ENCODE peak calls at places on chromosomes 3 and 15, in seven cellular contexts. S, M, F, C, R, X and A are unnamed samples.

GRCh38 chr3:72177075-72178050 is 392.4 kb upstream of the PROK2 start:
- DNase-seq in S (peak; percentile 28), M (peak; percentile 73), F (no peak), C (peak; percentile 47), R (no peak), X (peak; percentile 65), A (peak; percentile 28)

GRCh38 chr15:40990789-40991188 is 37.5 kb downstream of the CHAC1 start:
- DNase-seq in S (no peak), M (no peak), F (no peak), C (no peak), R (no peak), X (no peak), A (no peak)

GRCh38 chr3:189233225-189233858 is 61.6 kb downstream of the TPRG1 start:
- DNase-seq in S (peak; percentile 79), M (peak; percentile 39), F (no peak), C (peak; percentile 26), R (peak; percentile 52), X (peak; percentile 58), A (peak; percentile 47)

GRCh38 chr3:45123841-45124269 is 22.3 kb downstream of the CDCP1 start:
- DNase-seq in S (no peak), M (no peak), F (no peak), C (no peak), R (no peak), X (peak; percentile 98), A (no peak)

GRCh38 chr3:147380271-147380995 is 25.9 kb downstream of the ZIC4 start:
- DNase-seq in S (no peak), M (no peak), F (no peak), C (no peak), R (no peak), X (no peak), A (no peak)

GRCh38 chr15:29978411-29979382 is 104.1 kb upstream of the GOLGA8J start:
- DNase-seq in S (no peak), M (no peak), F (no peak), C (no peak), R (no peak), X (peak; percentile 33), A (no peak)

GRCh38 chr3:57951106-57951882 is 56.9 kb upstream of the FLNB start:
- DNase-seq in S (peak; percentile 72), M (no peak), F (no peak), C (peak; percentile 48), R (no peak), X (peak; percentile 60), A (peak; percentile 48)

GRCh38 chr3:52357151-52358080 is 41.3 kb downstream of the DNAH1 start:
- DNase-seq in S (no peak), M (no peak), F (no peak), C (no peak), R (no peak), X (no peak), A (no peak)

GRCh38 chr15:66403323-66403722 is 16.6 kb downstream of the MAP2K1 start:
- DNase-seq in S (no peak), M (no peak), F (no peak), C (no peak), R (no peak), X (no peak), A (no peak)

GRCh38 chr15:41730543-41730942 is 43.7 kb upstream of the MAPKBP1 start:
- DNase-seq in S (no peak), M (no peak), F (no peak), C (no peak), R (no peak), X (no peak), A (no peak)

GRCh38 chr15:28953573-28954195 is 67.9 kb downstream of the APBA2 start:
- DNase-seq in S (no peak), M (no peak), F (no peak), C (no peak), R (no peak), X (no peak), A (no peak)

GRCh38 chr3:48034000-48034516 is 17.8 kb upstream of the MAP4 start:
- DNase-seq in S (no peak), M (peak; percentile 84), F (no peak), C (no peak), R (no peak), X (peak; percentile 87), A (no peak)

GRCh38 chr3:51934991-51935885 is 6.5 kb downstream of the RRP9 start:
- DNase-seq in S (no peak), M (no peak), F (no peak), C (no peak), R (no peak), X (no peak), A (peak; percentile 20)

GRCh38 chr3:48247401-48247807 is 6.5 kb downstream of the ZNF589 start:
- DNase-seq in S (no peak), M (no peak), F (no peak), C (no peak), R (no peak), X (peak; percentile 71), A (no peak)

GRCh38 chr3:184334470-184335158 is 2.8 kb upstream of the FAM131A start:
- DNase-seq in S (no peak), M (no peak), F (no peak), C (no peak), R (no peak), X (peak; percentile 88), A (no peak)

GRCh38 chr15:90883971-90884718 is at the start of gene FES:
- DNase-seq in S (peak; percentile 57), M (no peak), F (peak; percentile 35), C (no peak), R (peak; percentile 79), X (no peak), A (peak; percentile 67)

GRCh38 chr3:8296466-8296865 is 205.2 kb upstream of the LMCD1 start:
- DNase-seq in S (no peak), M (no peak), F (no peak), C (no peak), R (no peak), X (no peak), A (no peak)

GRCh38 chr3:67416703-67417102 is 237.7 kb downstream of the SUCLG2 start:
- DNase-seq in S (no peak), M (no peak), F (no peak), C (no peak), R (no peak), X (no peak), A (no peak)

GRCh38 chr3:177960722-177961121 is 575.5 kb upstream of the KCNMB2 start:
- DNase-seq in S (no peak), M (no peak), F (no peak), C (no peak), R (no peak), X (no peak), A (no peak)

GRCh38 chr3:172808969-172809546 is 58.5 kb downstream of the ECT2 start:
- DNase-seq in S (no peak), M (peak; percentile 53), F (no peak), C (no peak), R (no peak), X (peak; percentile 19), A (no peak)

GRCh38 chr3:131216801-131217200 is 164.8 kb upstream of the NUDT16 start:
- DNase-seq in S (no peak), M (no peak), F (no peak), C (no peak), R (no peak), X (peak; percentile 66), A (peak; percentile 25)

GRCh38 chr3:81741214-81741613 is 20.2 kb downstream of the GBE1 start:
- DNase-seq in S (no peak), M (no peak), F (no peak), C (no peak), R (no peak), X (no peak), A (no peak)

GRCh38 chr15:36614016-36614415 is 34.6 kb downstream of the CDIN1 start:
- DNase-seq in S (no peak), M (no peak), F (no peak), C (no peak), R (no peak), X (no peak), A (no peak)

GRCh38 chr3:141769171-141769894 is 6.1 kb downstream of the GRK7 start:
- DNase-seq in S (peak; percentile 38), M (peak; percentile 22), F (no peak), C (peak; percentile 10), R (no peak), X (no peak), A (no peak)

GRCh38 chr15:101091080-101092017 is 160.5 kb downstream of the CHSY1 start:
- DNase-seq in S (no peak), M (no peak), F (no peak), C (peak; percentile 47), R (no peak), X (peak; percentile 17), A (no peak)

GRCh38 chr15:53658827-53659226 is 100.6 kb downstream of the WDR72 start:
- DNase-seq in S (no peak), M (no peak), F (no peak), C (no peak), R (no peak), X (no peak), A (no peak)